ENCODE peak calls at places on chromosomes 13 and 19, in four cellular contexts. Z is NCI-H2081, I is D341Med, Y is NCI-H460. N is an unnamed sample.

GRCh38 chr13:100738176-100738855 is 63.7 kb upstream of the TMTC4 start:
- DNase-seq in Z (no peak), I (no peak), Y (no peak), N (no peak)

GRCh38 chr13:19158526-19158925 is 23.1 kb downstream of the TUBA3C start:
- DNase-seq in Z (no peak), I (no peak), Y (no peak), N (no peak)

GRCh38 chr13:22454586-22454985 is 726.2 kb upstream of the SGCG start:
- DNase-seq in Z (no peak), I (no peak), Y (no peak), N (no peak)

GRCh38 chr13:74289861-74290260 is 155.7 kb upstream of the KLF12 start:
- DNase-seq in Z (no peak), I (no peak), Y (no peak), N (no peak)

GRCh38 chr13:102197193-102197592 is 204.7 kb downstream of the FGF14 start:
- DNase-seq in Z (peak), I (no peak), Y (no peak), N (peak)

GRCh38 chr19:31334101-31334848 is 15.0 kb downstream of the TSHZ3 start:
- DNase-seq in Z (no peak), I (no peak), Y (no peak), N (no peak)

GRCh38 chr13:97116754-97117153 is 105.4 kb upstream of the MBNL2 start:
- DNase-seq in Z (no peak), I (no peak), Y (no peak), N (peak)

GRCh38 chr13:113457510-113457909 is 4.2 kb upstream of the ADPRHL1 start:
- DNase-seq in Z (no peak), I (no peak), Y (no peak), N (no peak)

GRCh38 chr19:6955082-6955481 is 66.1 kb downstream of the MBD3L2B start:
- DNase-seq in Z (no peak), I (no peak), Y (no peak), N (no peak)

GRCh38 chr19:48492925-48493717 is 18.5 kb downstream of the LMTK3 start:
- DNase-seq in Z (peak), I (peak), Y (peak), N (peak)

GRCh38 chr19:38793671-38794070 is 4.7 kb downstream of the LGALS7B start:
- DNase-seq in Z (no peak), I (no peak), Y (no peak), N (no peak)

GRCh38 chr19:45800009-45800553 is 7.4 kb upstream of the DMWD start:
- DNase-seq in Z (no peak), I (no peak), Y (no peak), N (no peak)

GRCh38 chr19:18577365-18577914 is 5.8 kb downstream of the UBA52 start:
- DNase-seq in Z (no peak), I (no peak), Y (no peak), N (no peak)

GRCh38 chr13:112545866-112546265 is 42.1 kb downstream of the TUBGCP3 start:
- DNase-seq in Z (no peak), I (no peak), Y (no peak), N (no peak)

GRCh38 chr13:109764474-109765292 is 21.7 kb downstream of the IRS2 start:
- DNase-seq in Z (no peak), I (peak), Y (no peak), N (no peak)

GRCh38 chr13:42039946-42040729 is 8.3 kb upstream of the DGKH start:
- DNase-seq in Z (peak), I (peak), Y (peak), N (peak)

GRCh38 chr19:30154410-30154809 is 212.4 kb downstream of the URI1 start:
- DNase-seq in Z (no peak), I (no peak), Y (no peak), N (no peak)

GRCh38 chr13:29991343-29991742 is 140.9 kb upstream of the UBL3 start:
- DNase-seq in Z (no peak), I (no peak), Y (no peak), N (no peak)

GRCh38 chr19:46723023-46723461 is 6.1 kb upstream of the PRKD2 start:
- DNase-seq in Z (no peak), I (no peak), Y (no peak), N (no peak)

GRCh38 chr13:75468098-75468497 is 13.9 kb downstream of the TBC1D4 start:
- DNase-seq in Z (no peak), I (no peak), Y (no peak), N (no peak)

GRCh38 chr13:113064534-113065405 is 40.8 kb upstream of the F7 start:
- DNase-seq in Z (no peak), I (no peak), Y (peak), N (no peak)

GRCh38 chr19:30269638-30270037 is 102.5 kb upstream of the ZNF536 start:
- DNase-seq in Z (no peak), I (no peak), Y (no peak), N (no peak)

GRCh38 chr13:78657699-78658629 is 991 bp downstream of the OBI1 start:
- DNase-seq in Z (no peak), I (no peak), Y (no peak), N (no peak)

GRCh38 chr13:77752512-77753069 is 55.1 kb downstream of the SLAIN1 start:
- DNase-seq in Z (no peak), I (peak), Y (no peak), N (no peak)

GRCh38 chr13:98156259-98156658 is 13.4 kb downstream of the FARP1 start:
- DNase-seq in Z (no peak), I (no peak), Y (no peak), N (no peak)

GRCh38 chr13:97914537-97914936 is 38.9 kb upstream of the IPO5 start:
- DNase-seq in Z (no peak), I (no peak), Y (no peak), N (no peak)

GRCh38 chr13:110107568-110108347 is 199.2 kb downstream of the COL4A1 start:
- DNase-seq in Z (no peak), I (no peak), Y (no peak), N (no peak)

GRCh38 chr13:24662195-24663088 is 17.8 kb upstream of the ATP12A start:
- DNase-seq in Z (no peak), I (no peak), Y (no peak), N (no peak)

GRCh38 chr19:38676878-38677646 is 29.6 kb downstream of the ACTN4 start:
- DNase-seq in Z (no peak), I (no peak), Y (no peak), N (no peak)

GRCh38 chr13:51895906-51896888 is 34.4 kb downstream of the CCDC70 start:
- DNase-seq in Z (peak), I (peak), Y (peak), N (peak)

GRCh38 chr19:7226749-7227148 is 67.5 kb downstream of the INSR start:
- DNase-seq in Z (no peak), I (no peak), Y (no peak), N (no peak)

GRCh38 chr19:44607049-44607448 is 6.3 kb upstream of the IGSF23 start:
- DNase-seq in Z (no peak), I (no peak), Y (no peak), N (no peak)

GRCh38 chr13:23744315-23744714 is 144.9 kb downstream of the MIPEP start:
- DNase-seq in Z (no peak), I (no peak), Y (no peak), N (no peak)

GRCh38 chr13:38053896-38054295 is 184.3 kb upstream of the TRPC4 start:
- DNase-seq in Z (no peak), I (no peak), Y (no peak), N (no peak)

GRCh38 chr19:7257148-7258041 is 36.8 kb downstream of the INSR start:
- DNase-seq in Z (no peak), I (no peak), Y (no peak), N (no peak)

GRCh38 chr19:40803857-40804782 is 5.1 kb downstream of the EGLN2 start:
- DNase-seq in Z (no peak), I (no peak), Y (no peak), N (no peak)

GRCh38 chr13:110006304-110006703 is 219.9 kb upstream of the IRS2 start:
- DNase-seq in Z (no peak), I (no peak), Y (no peak), N (peak)